ENCODE peak calls at places on chromosomes 12 and 14, in eight cellular contexts. One of them, this sample, is unnamed.

GRCh38 chr12:31813305-31813704 is 84.5 kb upstream of the AMN1 start:
- DNase-seq in GM23338: peak
- DNase-seq in Peyer's patch: no peak
- DNase-seq in choroid plexus epithelial cell: peak
- DNase-seq in cardiac fibroblast: peak
- DNase-seq in fibroblast of mammary gland: no peak
- DNase-seq in AG09309: no peak
- DNase-seq in IMR-90: no peak
- DNase-seq in this sample: no peak

GRCh38 chr12:67758119-67758873 is 109.8 kb downstream of the DYRK2 start:
- DNase-seq in choroid plexus epithelial cell: no peak
- DNase-seq in Peyer's patch: peak
- DNase-seq in cardiac fibroblast: peak
- DNase-seq in fibroblast of mammary gland: no peak
- DNase-seq in GM23338: no peak
- DNase-seq in AG09309: no peak
- DNase-seq in IMR-90: no peak
- DNase-seq in this sample: no peak

GRCh38 chr14:77848031-77848430 is 48.1 kb downstream of the ADCK1 start:
- DNase-seq in IMR-90: peak
- DNase-seq in Peyer's patch: no peak
- DNase-seq in fibroblast of mammary gland: peak
- DNase-seq in cardiac fibroblast: peak
- DNase-seq in GM23338: no peak
- DNase-seq in choroid plexus epithelial cell: peak
- DNase-seq in AG09309: peak
- DNase-seq in this sample: no peak

GRCh38 chr12:111826316-111826715 is 15.7 kb upstream of the MAPKAPK5 start:
- DNase-seq in cardiac fibroblast: peak
- DNase-seq in IMR-90: no peak
- DNase-seq in fibroblast of mammary gland: no peak
- DNase-seq in AG09309: peak
- DNase-seq in GM23338: no peak
- DNase-seq in Peyer's patch: no peak
- DNase-seq in choroid plexus epithelial cell: peak
- DNase-seq in this sample: no peak

GRCh38 chr12:94566345-94566744 is 84.0 kb downstream of the TMCC3 start:
- DNase-seq in AG09309: no peak
- DNase-seq in choroid plexus epithelial cell: no peak
- DNase-seq in Peyer's patch: no peak
- DNase-seq in fibroblast of mammary gland: no peak
- DNase-seq in cardiac fibroblast: no peak
- DNase-seq in GM23338: no peak
- DNase-seq in IMR-90: no peak
- DNase-seq in this sample: no peak

GRCh38 chr14:94638330-94638729 is 26.1 kb downstream of the SERPINA3 start:
- DNase-seq in Peyer's patch: no peak
- DNase-seq in fibroblast of mammary gland: peak
- DNase-seq in IMR-90: peak
- DNase-seq in GM23338: no peak
- DNase-seq in choroid plexus epithelial cell: peak
- DNase-seq in AG09309: no peak
- DNase-seq in cardiac fibroblast: no peak
- DNase-seq in this sample: no peak

GRCh38 chr12:71009414-71010142 is 89.0 kb upstream of the PTPRR start:
- DNase-seq in GM23338: no peak
- DNase-seq in cardiac fibroblast: no peak
- DNase-seq in IMR-90: no peak
- DNase-seq in fibroblast of mammary gland: no peak
- DNase-seq in choroid plexus epithelial cell: no peak
- DNase-seq in Peyer's patch: no peak
- DNase-seq in AG09309: no peak
- DNase-seq in this sample: no peak

GRCh38 chr12:123055281-123055766 is 74.8 kb downstream of the ARL6IP4 start:
- DNase-seq in Peyer's patch: no peak
- DNase-seq in fibroblast of mammary gland: no peak
- DNase-seq in choroid plexus epithelial cell: peak
- DNase-seq in GM23338: no peak
- DNase-seq in cardiac fibroblast: no peak
- DNase-seq in AG09309: no peak
- DNase-seq in IMR-90: no peak
- DNase-seq in this sample: no peak

GRCh38 chr12:96235497-96235826 is 41.3 kb downstream of the ELK3 start:
- DNase-seq in cardiac fibroblast: no peak
- DNase-seq in choroid plexus epithelial cell: no peak
- DNase-seq in GM23338: no peak
- DNase-seq in fibroblast of mammary gland: no peak
- DNase-seq in AG09309: no peak
- DNase-seq in Peyer's patch: no peak
- DNase-seq in IMR-90: no peak
- DNase-seq in this sample: no peak

GRCh38 chr12:91627225-91627624 is 444.6 kb upstream of the DCN start:
- DNase-seq in Peyer's patch: no peak
- DNase-seq in fibroblast of mammary gland: no peak
- DNase-seq in cardiac fibroblast: no peak
- DNase-seq in AG09309: no peak
- DNase-seq in IMR-90: no peak
- DNase-seq in choroid plexus epithelial cell: no peak
- DNase-seq in GM23338: no peak
- DNase-seq in this sample: no peak

GRCh38 chr14:50697659-50698290 is 29.7 kb upstream of the SAV1 start:
- DNase-seq in AG09309: peak
- DNase-seq in cardiac fibroblast: no peak
- DNase-seq in GM23338: no peak
- DNase-seq in Peyer's patch: no peak
- DNase-seq in IMR-90: peak
- DNase-seq in choroid plexus epithelial cell: no peak
- DNase-seq in fibroblast of mammary gland: peak
- DNase-seq in this sample: no peak

GRCh38 chr14:63371033-63371432 is 52.3 kb upstream of the GPHB5 start:
- DNase-seq in AG09309: no peak
- DNase-seq in GM23338: no peak
- DNase-seq in Peyer's patch: no peak
- DNase-seq in cardiac fibroblast: no peak
- DNase-seq in IMR-90: no peak
- DNase-seq in choroid plexus epithelial cell: no peak
- DNase-seq in fibroblast of mammary gland: no peak
- DNase-seq in this sample: no peak

GRCh38 chr12:88639361-88639760 is 59.1 kb upstream of the KITLG start:
- DNase-seq in choroid plexus epithelial cell: peak
- DNase-seq in Peyer's patch: no peak
- DNase-seq in AG09309: no peak
- DNase-seq in cardiac fibroblast: no peak
- DNase-seq in GM23338: no peak
- DNase-seq in IMR-90: peak
- DNase-seq in fibroblast of mammary gland: peak
- DNase-seq in this sample: no peak

GRCh38 chr14:26596722-26597030 is 1.2 kb downstream of the NOVA1 start:
- DNase-seq in AG09309: no peak
- DNase-seq in cardiac fibroblast: peak
- DNase-seq in GM23338: no peak
- DNase-seq in IMR-90: peak
- DNase-seq in Peyer's patch: no peak
- DNase-seq in choroid plexus epithelial cell: no peak
- DNase-seq in fibroblast of mammary gland: peak
- DNase-seq in this sample: no peak

GRCh38 chr12:69211172-69211571 is 28.2 kb upstream of the CPSF6 start:
- DNase-seq in AG09309: no peak
- DNase-seq in fibroblast of mammary gland: no peak
- DNase-seq in cardiac fibroblast: no peak
- DNase-seq in Peyer's patch: no peak
- DNase-seq in IMR-90: no peak
- DNase-seq in choroid plexus epithelial cell: no peak
- DNase-seq in GM23338: no peak
- DNase-seq in this sample: no peak

GRCh38 chr14:67464856-67465255 is 23.7 kb downstream of the TMEM229B start:
- DNase-seq in GM23338: no peak
- DNase-seq in AG09309: no peak
- DNase-seq in Peyer's patch: no peak
- DNase-seq in IMR-90: no peak
- DNase-seq in choroid plexus epithelial cell: no peak
- DNase-seq in cardiac fibroblast: no peak
- DNase-seq in fibroblast of mammary gland: no peak
- DNase-seq in this sample: no peak

GRCh38 chr14:32366256-32366655 is 37.2 kb downstream of the AKAP6 start:
- DNase-seq in Peyer's patch: no peak
- DNase-seq in choroid plexus epithelial cell: peak
- DNase-seq in fibroblast of mammary gland: peak
- DNase-seq in GM23338: peak
- DNase-seq in IMR-90: no peak
- DNase-seq in AG09309: no peak
- DNase-seq in cardiac fibroblast: peak
- DNase-seq in this sample: no peak

GRCh38 chr14:103074699-103075341 is 9.2 kb upstream of the LBHD2 start:
- DNase-seq in Peyer's patch: no peak
- DNase-seq in AG09309: no peak
- DNase-seq in fibroblast of mammary gland: peak
- DNase-seq in GM23338: peak
- DNase-seq in choroid plexus epithelial cell: no peak
- DNase-seq in cardiac fibroblast: no peak
- DNase-seq in IMR-90: no peak
- DNase-seq in this sample: no peak

GRCh38 chr12:106179086-106179485 is 40.3 kb upstream of the NUAK1 start:
- DNase-seq in Peyer's patch: no peak
- DNase-seq in cardiac fibroblast: no peak
- DNase-seq in choroid plexus epithelial cell: no peak
- DNase-seq in AG09309: peak
- DNase-seq in fibroblast of mammary gland: peak
- DNase-seq in GM23338: no peak
- DNase-seq in IMR-90: no peak
- DNase-seq in this sample: no peak

GRCh38 chr12:32217354-32218310 is 111.0 kb downstream of the BICD1 start:
- DNase-seq in GM23338: no peak
- DNase-seq in AG09309: peak
- DNase-seq in Peyer's patch: no peak
- DNase-seq in cardiac fibroblast: peak
- DNase-seq in choroid plexus epithelial cell: peak
- DNase-seq in IMR-90: peak
- DNase-seq in fibroblast of mammary gland: peak
- DNase-seq in this sample: no peak

GRCh38 chr12:2053675-2054070 is 886 bp downstream of the CACNA1C start:
- DNase-seq in cardiac fibroblast: peak
- DNase-seq in GM23338: peak
- DNase-seq in choroid plexus epithelial cell: no peak
- DNase-seq in AG09309: no peak
- DNase-seq in IMR-90: no peak
- DNase-seq in Peyer's patch: no peak
- DNase-seq in fibroblast of mammary gland: peak
- DNase-seq in this sample: no peak

DNA sequence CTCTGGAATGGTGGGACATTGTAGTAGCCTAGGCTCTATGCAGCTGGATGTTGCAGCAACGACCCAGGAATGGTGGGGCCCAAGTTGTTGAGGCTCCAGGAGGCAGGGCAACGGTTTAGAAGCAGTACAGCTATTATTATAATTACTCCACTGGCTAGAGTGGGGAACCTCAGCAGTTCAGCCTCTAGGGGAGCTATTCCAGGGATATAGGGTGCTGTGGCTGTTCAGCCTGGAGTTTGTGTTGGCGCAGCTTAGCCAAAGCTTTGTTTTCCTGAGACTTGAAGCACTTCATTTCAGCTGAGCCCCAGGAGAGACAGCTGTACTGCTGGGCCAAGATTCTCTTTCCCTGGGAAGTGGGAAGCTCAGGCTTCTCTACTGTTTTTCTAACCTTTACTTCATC is 1023.0 kb upstream of the ATXN7L3B start:
- DNase-seq in GM23338: peak
- DNase-seq in IMR-90: no peak
- DNase-seq in choroid plexus epithelial cell: no peak
- DNase-seq in AG09309: no peak
- DNase-seq in cardiac fibroblast: no peak
- DNase-seq in fibroblast of mammary gland: no peak
- DNase-seq in Peyer's patch: no peak
- DNase-seq in this sample: no peak
- TF ChIP-seq CTCF in GM23338: peak
- TF ChIP-seq CTCF in IMR-90: no peak
- TF ChIP-seq CTCF in choroid plexus epithelial cell: peak
- TF ChIP-seq CTCF in AG09309: no peak
- TF ChIP-seq CTCF in cardiac fibroblast: no peak
- TF ChIP-seq CTCF in fibroblast of mammary gland: no peak
- TF ChIP-seq CTCF in Peyer's patch: no peak
- TF ChIP-seq CTCF in this sample: no peak

GRCh38 chr14:104224516-104225281 is 86.3 kb downstream of the KIF26A start:
- DNase-seq in GM23338: peak
- DNase-seq in IMR-90: no peak
- DNase-seq in AG09309: no peak
- DNase-seq in choroid plexus epithelial cell: peak
- DNase-seq in Peyer's patch: no peak
- DNase-seq in cardiac fibroblast: no peak
- DNase-seq in fibroblast of mammary gland: no peak
- DNase-seq in this sample: no peak
- TF ChIP-seq CTCF in GM23338: peak
- TF ChIP-seq CTCF in IMR-90: no peak
- TF ChIP-seq CTCF in AG09309: peak
- TF ChIP-seq CTCF in choroid plexus epithelial cell: peak
- TF ChIP-seq CTCF in Peyer's patch: peak
- TF ChIP-seq CTCF in cardiac fibroblast: no peak
- TF ChIP-seq CTCF in fibroblast of mammary gland: no peak
- TF ChIP-seq CTCF in this sample: no peak

DNA sequence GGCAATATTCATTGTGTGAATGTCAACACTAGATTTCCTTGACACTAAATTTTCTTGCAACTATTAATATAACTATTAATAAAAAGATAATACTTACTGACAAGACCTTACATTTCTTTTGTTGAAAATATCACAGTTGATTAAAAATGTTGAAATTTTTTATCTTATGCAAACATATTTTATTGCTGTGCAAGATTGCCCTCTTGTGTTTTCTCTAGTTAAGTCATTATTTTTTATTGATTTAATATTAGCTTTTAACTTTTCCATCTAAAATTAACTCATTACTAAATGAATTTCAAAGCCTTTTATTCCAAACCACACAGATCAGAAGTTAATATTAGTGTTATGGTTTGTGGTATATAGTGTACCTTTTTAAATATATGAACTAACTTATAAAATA is 11.7 kb upstream of the NAA30 start:
- DNase-seq in choroid plexus epithelial cell: peak
- DNase-seq in Peyer's patch: no peak
- DNase-seq in GM23338: no peak
- DNase-seq in cardiac fibroblast: peak
- DNase-seq in IMR-90: peak
- DNase-seq in AG09309: no peak
- DNase-seq in fibroblast of mammary gland: peak
- DNase-seq in this sample: no peak
- TF ChIP-seq CTCF in choroid plexus epithelial cell: peak
- TF ChIP-seq CTCF in Peyer's patch: no peak
- TF ChIP-seq CTCF in GM23338: no peak
- TF ChIP-seq CTCF in cardiac fibroblast: peak
- TF ChIP-seq CTCF in IMR-90: peak
- TF ChIP-seq CTCF in AG09309: no peak
- TF ChIP-seq CTCF in fibroblast of mammary gland: no peak
- TF ChIP-seq CTCF in this sample: no peak

DNA sequence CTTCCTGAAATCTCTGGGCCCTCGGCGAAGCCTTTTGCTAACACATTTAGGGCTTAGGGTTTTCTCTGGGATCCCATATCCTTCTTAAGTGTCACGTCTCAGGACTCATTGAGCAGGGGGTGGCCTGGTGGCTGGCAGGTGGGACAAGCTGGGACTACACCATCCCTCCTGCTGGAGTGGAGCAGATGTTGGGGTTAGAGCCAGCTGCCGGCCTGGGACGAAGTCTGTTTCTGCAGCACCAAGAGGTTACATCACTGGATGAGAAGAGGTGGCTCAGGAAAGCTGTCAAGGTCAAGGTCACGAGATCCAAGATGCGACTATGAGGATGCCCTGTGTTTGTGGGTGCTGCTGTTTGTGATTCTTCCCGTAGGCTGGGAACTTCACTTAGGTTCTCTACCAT is 16.3 kb downstream of the SMCO2 start:
- DNase-seq in choroid plexus epithelial cell: peak
- DNase-seq in cardiac fibroblast: peak
- DNase-seq in AG09309: no peak
- DNase-seq in Peyer's patch: no peak
- DNase-seq in GM23338: no peak
- DNase-seq in fibroblast of mammary gland: peak
- DNase-seq in IMR-90: no peak
- DNase-seq in this sample: no peak
- TF ChIP-seq CTCF in choroid plexus epithelial cell: no peak
- TF ChIP-seq CTCF in cardiac fibroblast: no peak
- TF ChIP-seq CTCF in AG09309: no peak
- TF ChIP-seq CTCF in Peyer's patch: no peak
- TF ChIP-seq CTCF in GM23338: no peak
- TF ChIP-seq CTCF in fibroblast of mammary gland: no peak
- TF ChIP-seq CTCF in IMR-90: no peak
- TF ChIP-seq CTCF in this sample: no peak

This sample was measured in activated B cell treated with CpG ODN at 0.5 μM for 24 hours.